ENCODE peak calls at places on chromosome X, in nine cellular contexts. U is tibial artery, Z is nephron progenitor cell, P is cardiac muscle cell, K is ovary, C is GM12865, Q is cardiac fibroblast, F is heart right ventricle, B is fibroblast of the aortic adventitia. L is an unnamed sample.

GRCh38 chrX:153209347-153209746 is 30.3 kb downstream of the MAGEA1 start:
- DNase-seq in Q (no peak), F (no peak), Z (no peak), B (no peak), K (no peak), P (no peak), U (no peak), C (no peak), L (no peak)

GRCh38 chrX:74449322-74449936 is 28.1 kb downstream of the SLC16A2 start:
- DNase-seq in U (no peak), C (no peak), Q (no peak), F (no peak), B (peak; percentile 4), K (no peak), Z (no peak), P (no peak), L (no peak)

GRCh38 chrX:16589211-16589610 is 60.7 kb upstream of the S100G start:
- DNase-seq in P (peak; percentile 59), Q (peak; percentile 65), F (no peak), Z (no peak), B (peak; percentile 65), K (no peak), C (no peak), U (no peak), L (no peak)

GRCh38 chrX:37993857-37994619 is 12.3 kb upstream of the SYTL5 start:
- DNase-seq in U (no peak), Z (no peak), Q (no peak), K (no peak), B (no peak), C (peak; percentile 81), P (no peak), F (no peak), L (no peak)

GRCh38 chrX:47502591-47503222 is 19.7 kb upstream of the ZNF41 start:
- DNase-seq in U (no peak), C (no peak), P (peak; percentile 66), Q (peak; percentile 68), Z (no peak), K (no peak), B (peak; percentile 85), F (no peak), L (peak; percentile 40)

GRCh38 chrX:147890766-147891165 is 21.0 kb upstream of the FMR1 start:
- DNase-seq in Q (no peak), F (no peak), K (no peak), B (no peak), C (no peak), Z (no peak), P (no peak), U (no peak), L (no peak)

GRCh38 chrX:41723305-41723704 is 676 bp upstream of the GPR82 start:
- DNase-seq in B (peak; percentile 57), C (no peak), Q (peak; percentile 53), K (no peak), Z (no peak), F (no peak), U (no peak), P (peak; percentile 47), L (no peak)

GRCh38 chrX:13180807-13181206 is 136.4 kb upstream of the FAM9C start:
- DNase-seq in C (no peak), U (no peak), B (peak; percentile 60), K (no peak), Q (peak; percentile 76), F (no peak), Z (no peak), P (peak; percentile 82), L (no peak)

GRCh38 chrX:13055486-13055885 is 11.1 kb upstream of the FAM9C start:
- DNase-seq in P (no peak), U (no peak), K (no peak), B (no peak), F (no peak), Z (no peak), C (peak; percentile 67), Q (no peak), L (no peak)

GRCh38 chrX:130091976-130092522 is 18.2 kb downstream of the ELF4 start:
- DNase-seq in Z (no peak), K (no peak), B (no peak), C (peak; percentile 94), F (peak; percentile 33), P (no peak), U (no peak), Q (no peak), L (no peak)

GRCh38 chrX:85379174-85379907 is at the start of gene POF1B:
- DNase-seq in F (no peak), U (no peak), Z (no peak), C (peak; percentile 41), Q (no peak), K (no peak), B (no peak), P (no peak), L (no peak)

GRCh38 chrX:23952984-23953907 is 45.4 kb downstream of the CXorf58 start:
- DNase-seq in Q (peak; percentile 1), U (no peak), K (no peak), B (no peak), Z (no peak), C (peak; percentile 65), P (no peak), F (no peak), L (no peak)

GRCh38 chrX:13952581-13952980 is 77.1 kb downstream of the GEMIN8 start:
- DNase-seq in Z (no peak), B (no peak), Q (no peak), C (no peak), F (no peak), K (no peak), U (no peak), P (no peak), L (no peak)

GRCh38 chrX:107827137-107827831 is 1.6 kb downstream of the MID2 start:
- DNase-seq in P (peak; percentile 34), C (no peak), Q (peak; percentile 27), U (no peak), F (no peak), Z (no peak), K (no peak), B (peak; percentile 10), L (no peak)

GRCh38 chrX:125289920-125290319 is 29.8 kb upstream of the TEX13C start:
- DNase-seq in U (no peak), P (no peak), K (no peak), C (no peak), Q (no peak), B (no peak), Z (no peak), F (no peak), L (no peak)

GRCh38 chrX:2147928-2148327 is 352.8 kb downstream of the DHRSX start:
- DNase-seq in F (no peak), U (no peak), P (no peak), C (no peak), Z (no peak), K (no peak), B (no peak), Q (no peak), L (no peak)

GRCh38 chrX:87582453-87582852 is 64.9 kb downstream of the KLHL4 start:
- DNase-seq in B (no peak), Q (no peak), P (peak; percentile 24), C (no peak), Z (no peak), K (no peak), F (no peak), U (no peak), L (no peak)

GRCh38 chrX:130213376-130213775 is 41.6 kb downstream of the RAB33A start:
- DNase-seq in C (no peak), B (no peak), U (no peak), P (no peak), F (no peak), Z (no peak), K (no peak), Q (no peak), L (no peak)

GRCh38 chrX:133527415-133527814 is 112.1 kb upstream of the GPC4 start:
- DNase-seq in B (no peak), U (no peak), K (no peak), F (no peak), C (no peak), Q (no peak), P (peak; percentile 2), Z (no peak), L (no peak)

GRCh38 chrX:126658447-126658846 is 105.8 kb upstream of the DCAF12L1 start:
- DNase-seq in B (no peak), C (no peak), P (no peak), Q (no peak), F (no peak), Z (no peak), K (no peak), U (no peak), L (no peak)

DNA sequence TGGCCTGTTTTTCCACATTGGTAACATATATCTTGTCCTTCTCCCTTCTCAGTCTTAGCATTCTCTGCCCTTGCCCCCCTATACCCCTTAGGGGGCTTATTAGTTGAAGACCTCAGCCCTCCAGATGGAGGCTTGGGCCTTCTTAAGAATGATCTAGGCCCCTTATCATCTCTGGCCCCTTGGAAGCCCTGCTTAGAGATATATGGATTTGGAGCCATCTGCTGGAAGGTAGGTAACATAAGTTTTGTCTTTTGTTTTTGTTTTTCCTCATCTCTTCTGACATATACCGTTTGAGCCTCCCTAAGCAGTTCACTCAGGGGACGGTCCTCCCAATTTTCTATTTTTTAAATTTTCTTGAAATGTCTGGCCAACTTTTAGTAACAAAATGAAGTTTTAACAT is 48.3 kb upstream of the NAP1L2 start:
- DNase-seq in Z (no peak), P (no peak), C (peak; percentile 0), B (peak; percentile 1), K (no peak), F (no peak), Q (no peak), U (no peak), L (no peak)
- TF ChIP-seq CTCF in Z (no peak), P (no peak), C (no peak), B (peak; percentile 9), K (no peak), F (no peak), Q (no peak), U (no peak), L (peak; percentile 13)

GRCh38 chrX:48761674-48762471 is at the start of gene GLOD5:
- DNase-seq in B (no peak), K (peak; percentile 19), U (no peak), Q (peak; percentile 3), F (no peak), Z (peak; percentile 11), P (peak; percentile 10), C (peak; percentile 23), L (no peak)
- TF ChIP-seq CTCF in B (peak; percentile 13), K (no peak), U (no peak), Q (peak; percentile 26), F (no peak), Z (no peak), P (no peak), C (no peak), L (peak; percentile 39)

DNA sequence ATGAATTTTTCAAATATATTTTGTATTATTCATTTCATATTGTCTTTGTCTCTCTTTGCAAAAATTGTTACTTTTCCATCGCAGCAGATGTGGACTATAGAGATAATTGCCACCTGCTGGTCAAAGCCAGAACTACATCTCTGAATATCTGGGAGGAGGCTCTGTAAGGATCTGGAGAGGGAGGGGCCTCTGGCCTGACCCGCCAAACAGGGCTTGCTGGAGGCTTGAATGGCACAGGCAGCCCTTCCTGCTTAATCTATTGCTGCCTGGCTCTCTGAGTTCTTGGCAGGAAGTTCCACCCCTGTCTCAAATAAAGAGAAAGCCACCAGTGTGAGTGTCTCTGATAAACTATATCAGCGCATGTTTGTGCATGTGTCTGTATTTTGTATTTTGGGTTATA is 132.4 kb downstream of the ZMAT1 start:
- DNase-seq in Q (peak; percentile 89), Z (peak; percentile 77), K (peak; percentile 84), P (peak; percentile 90), F (peak; percentile 67), B (peak; percentile 88), C (peak; percentile 89), U (peak; percentile 85), L (no peak)
- TF ChIP-seq CTCF in Q (peak; percentile 39), Z (peak; percentile 66), K (peak; percentile 54), P (peak; percentile 57), F (peak; percentile 71), B (peak; percentile 69), C (peak; percentile 31), U (peak; percentile 58), L (peak; percentile 77)

GRCh38 chrX:66731398-66731797 is 92.5 kb upstream of the EDA2R start:
- DNase-seq in U (no peak), F (no peak), Z (peak; percentile 2), K (no peak), Q (peak; percentile 54), B (peak; percentile 76), C (peak; percentile 40), P (peak; percentile 59), L (no peak)
- TF ChIP-seq CTCF in U (peak; percentile 26), F (peak; percentile 34), Z (peak; percentile 26), K (no peak), Q (peak; percentile 31), B (peak; percentile 45), C (peak; percentile 22), P (peak; percentile 25), L (peak; percentile 31)

L was measured in osteocyte.